ENCODE peak calls at places on chromosomes 11 and 22, in four cellular contexts. Q is HCT116, O is hepatocyte, E is GM23338. B is an unnamed sample.

GRCh38 chr11:78424334-78425270 is 7.0 kb upstream of the GAB2 start:
- DNase-seq in O (no peak), E (peak), Q (no peak), B (no peak)

GRCh38 chr22:45872659-45873263 is 104.2 kb downstream of the WNT7B start:
- DNase-seq in O (no peak), Q (no peak), E (no peak), B (no peak)

GRCh38 chr11:110121204-110121603 is 28.0 kb downstream of the ZC3H12C start:
- DNase-seq in O (no peak), E (no peak), Q (no peak), B (no peak)

GRCh38 chr22:45823331-45823730 is 151.7 kb downstream of the ATXN10 start:
- DNase-seq in E (no peak), Q (no peak), O (no peak), B (no peak)

GRCh38 chr11:86805873-86806310 is 5.5 kb downstream of the PRSS23 start:
- DNase-seq in O (no peak), Q (no peak), E (peak), B (no peak)

GRCh38 chr11:20020716-20021115 is 139.6 kb downstream of the DBX1 start:
- DNase-seq in Q (no peak), O (no peak), E (no peak), B (no peak)

GRCh38 chr11:1073851-1074243 is 827 bp upstream of the MUC2 start:
- DNase-seq in O (no peak), E (no peak), Q (no peak), B (no peak)

GRCh38 chr22:49197500-49197899 is 630.2 kb downstream of the BRD1 start:
- DNase-seq in Q (no peak), E (no peak), O (no peak), B (peak)

GRCh38 chr11:12409621-12410005 is 32.2 kb downstream of the PARVA start:
- DNase-seq in E (no peak), Q (no peak), O (no peak), B (no peak)

GRCh38 chr22:50148991-50149721 is 21.4 kb upstream of the PANX2 start:
- DNase-seq in Q (peak), E (peak), O (peak), B (peak)

GRCh38 chr11:116837231-116838091 is at the start of gene APOA1:
- DNase-seq in Q (no peak), E (peak), O (peak), B (peak)

GRCh38 chr11:67504023-67504949 is 877 bp downstream of the PITPNM1 start:
- DNase-seq in O (peak), Q (no peak), E (peak), B (peak)

GRCh38 chr11:47408598-47409439 is 429 bp downstream of the SLC39A13 start:
- DNase-seq in Q (no peak), O (peak), E (peak), B (peak)

GRCh38 chr22:38353701-38354100 is 36.5 kb upstream of the CSNK1E start:
- DNase-seq in Q (no peak), O (no peak), E (peak), B (no peak)

GRCh38 chr11:12005476-12005875 is 3.0 kb downstream of the DKK3 start:
- DNase-seq in O (no peak), E (no peak), Q (no peak), B (no peak)

GRCh38 chr11:72856065-72856464 is 41.9 kb downstream of the ATG16L2 start:
- DNase-seq in O (no peak), Q (no peak), E (no peak), B (no peak)

GRCh38 chr22:29983296-29983917 is 96.9 kb upstream of the HORMAD2 start:
- DNase-seq in Q (no peak), E (no peak), O (no peak), B (no peak)

GRCh38 chr11:3154001-3154599 is 11.0 kb downstream of the OSBPL5 start:
- DNase-seq in Q (no peak), O (no peak), E (no peak), B (no peak)

GRCh38 chr11:116970485-116971292 is 127.5 kb downstream of the SIK3 start:
- DNase-seq in Q (no peak), E (no peak), O (no peak), B (no peak)

GRCh38 chr11:66479741-66480115 is 506 bp upstream of the DPP3 start:
- DNase-seq in E (no peak), O (no peak), Q (no peak), B (no peak)

GRCh38 chr11:67271548-67272284 is 5.4 kb downstream of the GRK2 start:
- DNase-seq in Q (no peak), E (no peak), O (no peak), B (no peak)

GRCh38 chr22:48753752-48754517 is 1073.7 kb downstream of the BRD1 start:
- DNase-seq in Q (no peak), E (no peak), O (no peak), B (no peak)

GRCh38 chr11:69674267-69674885 is 777 bp downstream of the LTO1 start:
- DNase-seq in E (peak), O (peak), Q (no peak), B (peak)

GRCh38 chr22:23767673-23768548 is at the start of gene CHCHD10:
- DNase-seq in O (peak), Q (peak), E (peak), B (peak)

GRCh38 chr11:44110231-44110679 is 14.8 kb downstream of the EXT2 start:
- DNase-seq in Q (no peak), O (peak), E (peak), B (peak)

GRCh38 chr11:10568486-10568941 is at the start of gene LYVE1:
- DNase-seq in O (peak), E (no peak), Q (no peak), B (no peak)

DNA sequence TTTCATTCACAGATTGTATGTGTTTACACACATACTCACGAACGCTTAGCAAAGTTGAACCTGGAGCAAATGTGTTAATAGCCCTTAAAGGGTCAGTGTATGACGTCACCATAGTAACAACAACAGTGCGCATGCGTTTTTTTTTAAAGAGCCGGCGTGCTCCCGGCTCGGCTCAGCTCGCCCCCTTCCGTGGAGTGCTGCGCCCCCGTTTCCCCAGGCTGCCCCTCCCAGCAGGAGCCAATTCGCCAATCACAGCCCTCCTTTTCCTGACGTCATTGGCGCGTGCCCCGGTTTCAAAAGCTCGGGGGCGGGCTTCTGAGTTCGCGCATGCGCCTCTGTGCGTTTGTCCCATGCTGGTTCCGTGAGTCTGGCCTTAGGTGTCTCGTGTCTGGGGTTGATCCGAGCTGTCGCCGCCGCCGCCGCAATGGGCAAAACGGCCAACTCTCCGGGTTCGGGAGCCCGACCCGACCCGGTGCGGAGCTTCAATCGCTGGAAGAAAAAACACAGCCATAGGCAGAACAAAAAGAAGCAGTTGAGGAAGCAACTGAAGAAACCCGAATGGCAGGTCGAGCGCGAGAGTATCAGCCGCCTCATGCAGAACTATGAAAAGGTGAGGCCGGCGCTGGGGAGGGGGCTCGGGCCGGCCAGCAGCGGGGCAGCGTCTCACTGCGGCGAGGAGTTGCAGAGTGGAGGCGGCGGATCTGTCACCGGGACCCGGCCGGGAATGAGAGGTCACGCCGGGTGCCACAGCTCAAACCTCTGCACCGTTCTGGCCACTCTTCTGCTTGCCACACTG is at the start of gene DDX10:
- DNase-seq in O (peak), Q (peak), E (peak), B (peak)
- TF ChIP-seq CTCF in O (peak), Q (peak), E (no peak), B (peak)

DNA sequence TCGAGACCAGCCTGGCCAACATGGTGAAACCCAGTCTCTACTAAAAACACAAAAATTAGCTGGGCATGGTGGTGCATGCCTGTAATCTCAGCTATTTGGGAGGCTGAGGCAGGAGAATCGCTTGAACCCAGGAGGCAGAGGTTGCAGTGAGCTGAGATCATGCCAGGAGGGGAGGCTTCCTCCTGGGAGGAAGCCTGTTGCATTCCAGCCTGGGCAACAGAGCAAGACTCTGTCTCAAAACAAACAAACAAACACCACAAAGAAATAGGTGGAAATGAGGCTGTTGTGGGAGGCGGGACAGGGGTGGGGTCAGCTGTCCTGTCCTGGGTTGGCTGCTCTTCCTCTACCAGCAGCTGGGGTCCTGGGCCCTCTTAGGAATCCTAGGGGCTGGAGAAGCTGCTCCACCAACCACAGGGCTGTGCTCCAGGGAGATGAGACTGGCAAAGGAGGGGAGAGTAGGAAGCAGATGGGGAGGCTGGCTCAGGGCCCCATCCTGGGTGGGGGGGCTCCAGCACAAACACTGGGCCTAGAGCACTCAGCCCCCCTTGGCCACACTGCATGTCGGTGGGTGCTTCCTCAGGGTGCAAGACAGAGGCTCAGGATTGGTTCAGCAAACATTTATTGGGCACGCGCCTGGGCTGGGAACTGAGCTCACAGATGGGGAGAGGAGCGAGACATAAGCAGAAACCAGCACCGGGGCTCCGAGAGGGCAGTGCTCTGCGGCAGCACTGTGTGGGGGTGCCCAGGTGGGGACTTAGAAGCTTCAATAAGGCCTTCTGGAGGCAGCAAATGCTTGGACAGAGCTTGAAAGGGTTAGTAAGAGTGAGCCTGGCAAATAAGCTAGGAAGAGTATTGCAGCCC is 11.9 kb upstream of the EHD1 start:
- DNase-seq in O (no peak), Q (no peak), E (no peak), B (no peak)
- H2AFZ ChIP-seq in O (no peak), Q (no peak), E (no peak), B (no peak)

DNA sequence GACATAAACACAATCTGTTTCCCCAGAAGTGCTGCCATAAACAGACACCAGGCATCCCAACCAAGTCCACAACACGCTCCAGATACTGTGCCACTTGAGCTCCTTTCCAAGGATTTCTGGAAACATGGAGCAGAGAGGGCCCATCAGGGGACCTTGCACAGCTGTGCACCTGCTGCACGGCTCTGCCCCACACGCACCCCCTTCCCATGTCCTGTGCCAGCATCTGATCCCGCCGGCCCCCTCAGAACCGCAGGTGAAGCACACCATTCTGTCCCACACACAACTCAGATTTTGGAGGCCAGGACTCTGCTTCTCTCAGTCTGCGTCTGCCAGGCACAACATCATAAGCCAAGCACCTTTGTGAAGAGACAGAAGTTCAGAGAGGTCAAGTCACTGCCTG is 856.2 kb downstream of the TBC1D22A start:
- DNase-seq in O (no peak), E (no peak), Q (no peak), B (no peak)
- TF ChIP-seq EZH2phosphoT487 in O (no peak), E (no peak), Q (no peak), B (no peak)

GRCh38 chr22:43980579-43980978 is 25.3 kb downstream of the SAMM50 start:
- DNase-seq in Q (no peak), E (no peak), O (no peak), B (no peak)

GRCh38 chr22:43978558-43978957 is 23.3 kb downstream of the SAMM50 start:
- DNase-seq in O (no peak), E (no peak), Q (no peak), B (no peak)

GRCh38 chr22:43974028-43974545 is 18.8 kb downstream of the SAMM50 start:
- DNase-seq in Q (no peak), E (no peak), O (no peak), B (no peak)

GRCh38 chr22:43975041-43975440 is 19.8 kb downstream of the SAMM50 start:
- DNase-seq in Q (no peak), O (no peak), E (no peak), B (no peak)

GRCh38 chr22:43976861-43977795 is 21.9 kb downstream of the SAMM50 start:
- DNase-seq in E (no peak), Q (no peak), O (no peak), B (no peak)
- TF ChIP-seq CTCF in E (no peak), Q (no peak), O (no peak), B (peak)

DNA sequence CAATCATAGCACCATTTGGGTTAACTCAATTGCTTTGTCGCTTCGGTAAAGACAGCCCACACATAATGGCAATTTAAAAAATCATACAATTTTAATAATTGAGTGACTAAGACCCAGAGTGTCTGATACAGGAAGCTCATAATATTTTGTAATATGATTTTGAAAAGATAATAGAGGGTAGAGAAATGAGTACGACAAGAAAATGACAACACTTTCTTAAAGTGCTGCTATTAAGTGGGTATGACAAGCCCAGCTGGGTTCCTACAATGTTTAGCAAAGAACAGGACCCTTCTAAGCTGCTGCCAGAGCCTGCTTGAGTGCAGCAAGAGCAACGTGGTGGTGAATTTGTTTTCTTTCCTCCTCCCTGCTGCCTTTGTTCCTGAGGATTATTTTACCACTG is 439.2 kb downstream of the METTL15 start:
- DNase-seq in O (no peak), E (no peak), Q (no peak), B (peak)
- H2AFZ ChIP-seq in O (no peak), E (no peak), Q (no peak), B (no peak)

DNA sequence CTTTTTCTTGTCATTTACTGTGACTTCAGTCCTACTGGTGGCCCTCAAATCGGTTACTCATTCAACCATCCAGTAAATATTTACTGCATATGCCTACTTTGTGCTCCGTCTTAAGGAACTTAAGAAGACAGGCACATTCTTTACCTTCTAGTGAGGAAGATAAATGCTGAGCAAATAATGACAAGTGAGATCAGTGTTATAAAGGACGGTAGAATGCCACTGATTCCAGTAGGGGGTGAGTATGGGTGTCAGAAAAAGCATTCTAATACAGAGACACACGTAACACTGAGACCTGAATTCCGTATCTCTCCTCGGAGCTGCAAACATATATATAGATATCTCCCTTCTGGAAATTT is 1.6 kb downstream of the ANKRD42 start:
- DNase-seq in E (no peak), Q (no peak), O (peak), B (no peak)
- TF ChIP-seq EZH2phosphoT487 in E (no peak), Q (no peak), O (no peak), B (no peak)

GRCh38 chr11:6096417-6096816 is 11.1 kb upstream of the OR56B4 start:
- DNase-seq in Q (no peak), O (no peak), E (no peak), B (no peak)
- TF ChIP-seq CTCF in Q (no peak), O (no peak), E (no peak), B (no peak)

GRCh38 chr11:114244995-114245394 is 51.2 kb upstream of the NNMT start:
- DNase-seq in Q (no peak), E (no peak), O (no peak), B (no peak)

GRCh38 chr11:114243461-114244372 is 52.5 kb upstream of the NNMT start:
- DNase-seq in E (no peak), Q (no peak), O (no peak), B (no peak)

GRCh38 chr11:114247070-114247789 is 49.0 kb upstream of the NNMT start:
- DNase-seq in E (no peak), Q (no peak), O (no peak), B (no peak)

GRCh38 chr11:114250180-114250579 is 46.0 kb upstream of the NNMT start:
- DNase-seq in E (no peak), Q (no peak), O (no peak), B (no peak)

DNA sequence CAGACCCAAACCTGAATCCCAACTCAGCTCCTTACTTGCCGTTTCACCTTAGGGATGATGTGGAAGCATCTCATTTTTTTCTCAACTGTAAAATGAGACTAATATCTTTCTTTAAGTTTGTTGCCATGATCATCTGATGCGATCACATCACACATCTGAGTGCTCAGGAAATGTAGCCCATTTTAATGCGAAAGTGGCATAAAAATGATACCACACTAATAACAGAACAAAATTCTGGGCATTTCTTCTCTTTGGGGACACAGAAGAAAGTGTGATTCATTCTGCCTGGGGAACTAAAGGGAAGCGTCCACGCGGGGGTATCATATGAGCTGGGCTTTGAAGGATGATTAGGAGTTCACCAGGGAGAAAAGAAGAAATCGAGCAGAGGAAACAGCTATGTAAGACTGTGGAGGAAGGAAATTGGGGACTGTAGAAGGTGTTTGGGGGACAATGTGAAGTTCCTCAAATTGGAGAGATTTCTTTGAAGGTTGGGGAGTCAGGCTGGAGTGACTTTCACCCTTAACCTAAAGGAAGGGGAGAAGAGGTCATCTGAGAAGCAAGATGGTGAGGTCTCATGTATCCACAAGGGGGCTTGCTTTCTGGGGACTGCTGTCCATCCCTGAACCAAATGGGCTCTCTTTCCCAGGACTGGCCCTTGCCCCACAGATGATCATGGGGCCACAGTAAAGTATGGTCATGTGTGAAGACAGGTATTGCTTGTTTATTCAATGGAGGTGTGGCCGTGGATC is 49.7 kb upstream of the NNMT start:
- DNase-seq in E (no peak), O (no peak), Q (no peak), B (no peak)
- H2AFZ ChIP-seq in E (no peak), O (no peak), Q (no peak), B (no peak)

DNA sequence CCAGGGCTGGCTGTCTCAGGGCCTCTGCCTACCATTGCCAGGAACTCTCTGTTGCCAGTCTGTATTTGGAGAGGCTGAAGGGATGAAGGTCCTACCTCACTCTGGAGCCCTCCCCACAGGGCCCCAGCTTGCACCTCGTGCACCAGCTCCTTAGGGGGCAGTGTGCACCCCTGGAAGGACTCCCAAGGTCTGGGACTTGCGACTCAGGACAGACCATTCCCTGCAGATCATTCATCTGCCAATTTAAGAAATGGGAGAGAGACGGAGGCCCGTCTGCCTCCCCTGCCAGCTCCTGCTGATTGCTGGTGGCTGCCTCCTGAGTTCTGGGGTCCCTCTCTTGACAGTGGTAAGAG is 27.5 kb upstream of the MALAT1 start:
- DNase-seq in E (peak), O (peak), Q (no peak), B (peak)
- TF ChIP-seq EZH2phosphoT487 in E (no peak), O (no peak), Q (no peak), B (no peak)

B was measured in neural progenitor cell.